ENCODE peak calls at places on chromosomes 3 and 15, in five cellular contexts. E is NB4, F is cardiac fibroblast, R is OCI-LY7, L is psoas muscle. J is an unnamed sample.
A peak's percentile ranks its signal among the peaks of the same experiment; 100 is the strongest.

GRCh38 chr3:177694316-177694715 is 497.0 kb upstream of the TBL1XR1 start:
- DNase-seq in E (no peak), F (peak; percentile 90), R (no peak), L (no peak), J (no peak)

GRCh38 chr15:22888120-22888859 is 49.8 kb downstream of the NIPA2 start:
- DNase-seq in E (no peak), F (peak; percentile 93), R (no peak), L (no peak), J (peak; percentile 90)

GRCh38 chr15:46312133-46312740 is 677.4 kb downstream of the SQOR start:
- DNase-seq in E (peak; percentile 64), F (peak; percentile 67), R (peak; percentile 69), L (no peak), J (peak; percentile 69)

GRCh38 chr3:168248383-168249047 is 152.8 kb upstream of the GOLIM4 start:
- DNase-seq in E (no peak), F (peak; percentile 45), R (no peak), L (peak; percentile 51), J (peak; percentile 37)

GRCh38 chr3:183202004-183202722 is 39.6 kb upstream of the LAMP3 start:
- DNase-seq in E (no peak), F (no peak), R (no peak), L (no peak), J (peak; percentile 72)

GRCh38 chr3:36700537-36701248 is 63.7 kb downstream of the DCLK3 start:
- DNase-seq in E (peak; percentile 67), F (peak; percentile 83), R (peak; percentile 69), L (peak; percentile 70), J (peak; percentile 78)

GRCh38 chr3:170726976-170727661 is 141.2 kb upstream of the SLC7A14 start:
- DNase-seq in E (peak; percentile 19), F (peak; percentile 89), R (no peak), L (no peak), J (peak; percentile 87)

GRCh38 chr3:188539631-188540194 is 385.8 kb downstream of the LPP start:
- DNase-seq in E (no peak), F (no peak), R (no peak), L (no peak), J (no peak)

GRCh38 chr3:14725564-14726420 is 50.9 kb downstream of the C3orf20 start:
- DNase-seq in E (no peak), F (peak; percentile 96), R (no peak), L (peak; percentile 58), J (no peak)

GRCh38 chr3:45212095-45212468 is 14.0 kb downstream of the TMEM158 start:
- DNase-seq in E (peak; percentile 58), F (no peak), R (no peak), L (no peak), J (no peak)

GRCh38 chr3:52062499-52062898 is 6.1 kb upstream of the DUSP7 start:
- DNase-seq in E (peak; percentile 50), F (peak; percentile 86), R (peak; percentile 19), L (peak; percentile 69), J (peak; percentile 100)

GRCh38 chr15:70854669-70854976 is 666 bp upstream of the LARP6 start:
- DNase-seq in E (no peak), F (peak; percentile 49), R (no peak), L (no peak), J (peak; percentile 51)

GRCh38 chr3:15361494-15362214 is 29.3 kb upstream of the SH3BP5 start:
- DNase-seq in E (peak; percentile 31), F (no peak), R (peak; percentile 67), L (no peak), J (peak; percentile 77)

GRCh38 chr3:43997788-43998373 is 243.8 kb upstream of the TOPAZ1 start:
- DNase-seq in E (no peak), F (no peak), R (peak; percentile 40), L (no peak), J (no peak)

GRCh38 chr15:57060799-57061198 is 142.4 kb downstream of the TCF12 start:
- DNase-seq in E (no peak), F (peak; percentile 38), R (no peak), L (no peak), J (peak; percentile 75)

GRCh38 chr3:45984331-45985312 is 11.0 kb downstream of the FYCO1 start:
- DNase-seq in E (no peak), F (peak; percentile 56), R (no peak), L (peak; percentile 74), J (no peak)

GRCh38 chr3:128917291-128917690 is 37.9 kb downstream of the ACAD9 start:
- DNase-seq in E (no peak), F (peak; percentile 13), R (no peak), L (no peak), J (no peak)

GRCh38 chr3:110016235-110016634 is 678.9 kb upstream of the DPPA4 start:
- DNase-seq in E (no peak), F (peak; percentile 44), R (no peak), L (no peak), J (no peak)

GRCh38 chr15:78638658-78639314 is 2.2 kb downstream of the CHRNB4 start:
- DNase-seq in E (peak; percentile 73), F (peak; percentile 54), R (peak; percentile 63), L (no peak), J (peak; percentile 47)

GRCh38 chr15:78641876-78642275 is 866 bp upstream of the CHRNB4 start:
- DNase-seq in E (no peak), F (no peak), R (no peak), L (no peak), J (no peak)

GRCh38 chr15:78640527-78640839 is 527 bp downstream of the CHRNB4 start:
- DNase-seq in E (no peak), F (no peak), R (no peak), L (no peak), J (no peak)

GRCh38 chr15:78642341-78642740 is 1.3 kb upstream of the CHRNB4 start:
- DNase-seq in E (no peak), F (no peak), R (no peak), L (no peak), J (no peak)

DNA sequence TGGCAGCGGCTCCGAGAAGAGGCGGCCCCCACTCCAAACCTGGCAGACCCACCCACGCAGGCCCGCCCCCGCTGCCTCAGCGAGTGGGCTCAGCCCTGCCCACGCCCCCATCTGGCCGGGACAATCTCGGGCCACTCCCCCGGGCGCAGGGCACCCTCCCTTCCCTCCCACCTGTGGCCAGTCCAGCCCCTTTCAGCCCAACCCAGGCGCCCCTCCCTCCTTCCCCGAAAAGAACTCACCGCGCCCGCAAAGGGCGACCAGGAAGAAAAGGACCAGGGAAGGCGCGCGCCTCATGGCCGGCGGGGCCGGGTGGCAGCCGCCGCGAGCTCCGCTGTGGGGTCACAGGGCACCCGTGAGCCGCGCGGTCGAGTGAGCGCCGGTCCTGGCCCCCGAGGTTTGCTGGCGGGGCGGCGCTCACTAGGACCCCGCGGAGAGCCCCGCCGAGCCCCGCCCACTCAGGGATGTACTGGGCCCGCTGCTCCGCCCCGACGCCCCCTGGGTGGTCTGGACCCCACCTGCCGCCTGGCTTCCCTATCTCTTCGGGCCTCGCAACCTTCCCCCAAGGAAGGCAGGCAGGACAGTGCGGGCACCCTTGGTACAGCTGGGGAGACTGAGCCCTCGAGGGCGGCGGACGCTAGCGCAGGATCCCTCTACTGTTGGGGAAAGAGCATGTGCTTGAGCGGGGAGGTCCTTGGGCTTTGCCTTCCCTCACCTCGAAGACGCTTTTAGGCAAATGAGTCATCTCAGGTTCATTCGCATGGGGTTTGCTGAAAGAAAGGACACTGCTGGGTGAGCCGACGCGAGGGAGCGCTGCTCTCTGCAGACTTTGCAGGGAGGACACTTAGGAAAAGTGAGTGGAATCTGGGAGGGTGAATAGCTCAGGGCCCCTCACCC is at the start of gene CHRNB4:
- DNase-seq in E (no peak), F (peak; percentile 28), R (no peak), L (no peak), J (peak; percentile 76)
- H3K4me3 ChIP-seq in E (no peak within 1 kb of the TSS), F (peak within 1 kb of the TSS; percentile 46), R (no peak within 1 kb of the TSS), L (peak within 1 kb of the TSS; percentile 61), J (peak within 1 kb of the TSS; percentile 29)

GRCh38 chr3:141255864-141256263 is 24.2 kb downstream of the PXYLP1 start:
- DNase-seq in E (no peak), F (peak; percentile 34), R (no peak), L (no peak), J (peak; percentile 29)
- TF ChIP-seq CTCF in E (no peak), F (peak; percentile 23), R (peak; percentile 51), L (peak; percentile 57), J (peak; percentile 13)

DNA sequence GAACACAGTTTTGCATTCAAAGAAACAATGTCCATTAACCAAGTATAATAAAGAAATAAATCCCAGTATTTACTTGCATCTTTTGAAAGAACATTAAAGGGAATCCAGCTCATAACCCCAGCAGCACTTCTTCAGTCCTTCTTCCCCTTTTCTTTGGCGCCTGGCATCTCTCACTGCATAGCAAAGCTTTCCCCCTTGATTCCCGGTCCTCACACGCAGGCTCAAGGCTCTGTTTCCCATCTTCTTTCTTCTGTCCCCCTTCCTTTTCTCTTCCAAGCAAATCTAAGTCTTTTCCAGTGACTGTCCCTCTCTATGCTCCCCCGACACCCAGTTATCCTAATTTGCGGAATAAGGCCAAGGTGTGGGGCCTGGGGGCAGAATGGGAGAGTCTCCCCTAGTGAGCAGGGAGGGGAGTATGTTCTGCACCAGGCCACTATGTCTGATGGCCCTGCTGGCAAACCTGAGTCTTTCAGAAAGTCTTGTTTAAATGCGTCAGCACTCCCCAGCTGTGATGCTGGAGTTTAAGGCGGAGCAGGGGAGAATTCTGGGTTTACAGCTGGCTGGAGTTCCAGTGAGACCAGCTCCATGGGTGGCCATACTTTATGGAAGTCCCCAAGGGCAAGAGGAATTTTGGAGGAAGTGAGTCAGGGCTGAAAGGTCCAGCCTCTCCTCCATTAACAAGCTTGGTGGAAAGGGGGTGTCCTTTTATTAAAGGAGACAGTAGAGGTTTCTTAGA is 42.1 kb downstream of the GOLGA6A start:
- DNase-seq in E (no peak), F (peak; percentile 98), R (no peak), L (peak; percentile 77), J (peak; percentile 17)
- H3K4me3 ChIP-seq in E (no peak overlapping the region), F (no peak overlapping the region), R (no peak overlapping the region), L (no peak overlapping the region), J (no peak overlapping the region)

GRCh38 chr15:67613708-67614107 is 71.2 kb downstream of the MAP2K5 start:
- DNase-seq in E (no peak), F (no peak), R (peak; percentile 4), L (no peak), J (no peak)
- TF ChIP-seq CTCF in E (no peak), F (no peak), R (peak; percentile 58), L (no peak), J (no peak)

DNA sequence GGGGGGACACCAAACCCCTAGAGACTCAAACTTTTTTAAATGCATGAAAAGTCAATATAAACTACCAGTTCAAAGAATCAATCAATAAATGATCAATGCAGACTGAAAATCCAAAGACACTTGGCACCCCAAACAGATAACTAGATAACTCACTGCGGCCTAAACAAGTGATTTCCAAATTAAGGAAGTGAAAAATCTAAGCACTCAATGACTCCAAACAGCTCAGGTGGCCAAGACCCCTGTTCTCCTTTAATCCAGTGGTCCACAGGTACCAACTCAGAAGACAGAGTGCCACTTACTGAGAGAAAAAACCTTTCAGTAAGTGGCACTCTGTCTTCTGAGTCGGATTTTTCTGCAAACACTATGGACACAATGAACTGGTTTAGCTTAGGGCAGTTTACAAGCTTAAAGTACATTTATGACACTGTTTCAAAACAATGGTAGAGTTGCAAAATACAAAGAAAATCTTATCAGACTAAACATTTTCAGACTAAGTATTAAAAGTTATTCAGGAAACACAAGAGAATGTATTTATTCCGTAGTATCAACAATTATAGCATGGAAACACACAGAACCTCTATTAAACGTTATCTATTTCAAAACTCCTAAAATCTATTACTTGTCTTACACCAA is 4.7 kb downstream of the DLG1 start:
- DNase-seq in E (no peak), F (no peak), R (peak; percentile 21), L (no peak), J (no peak)
- H3K4me3 ChIP-seq in E (peak overlapping the region; percentile 10), F (no peak overlapping the region), R (no peak overlapping the region), L (peak overlapping the region; percentile 19), J (peak overlapping the region; percentile 9)